ENCODE peak calls at places on chromosomes 3 and 15, in seven cellular contexts. G is H9, W is mesenchymal stem cell, P is mesendoderm, H is H1, B is trophoblast cell, Z is neuronal stem cell. V is an unnamed sample.
A peak's percentile ranks its signal among the peaks of the same experiment; 100 is the strongest.

GRCh38 chr3:149547954-149548728 is 73.6 kb downstream of the TM4SF4 start:
- DNase-seq in G (no peak), W (peak; percentile 92), P (peak; percentile 82), H (no peak), B (peak; percentile 37), Z (no peak), V (peak; percentile 90)

GRCh38 chr15:63736287-63736686 is 97.5 kb downstream of the HERC1 start:
- DNase-seq in G (no peak), W (no peak), P (no peak), H (no peak), B (no peak), Z (no peak), V (no peak)

GRCh38 chr15:34644061-34644460 is 60.6 kb upstream of the GOLGA8B start:
- DNase-seq in G (no peak), W (peak; percentile 69), P (peak; percentile 12), H (no peak), B (no peak), Z (no peak), V (peak; percentile 98)

GRCh38 chr15:58538901-58539300 is 107.1 kb downstream of the LIPC start:
- DNase-seq in G (no peak), W (no peak), P (no peak), H (no peak), B (peak; percentile 34), Z (no peak), V (no peak)

GRCh38 chr3:53252105-53252946 is 3.5 kb downstream of the TKT start:
- DNase-seq in G (no peak), W (peak; percentile 76), P (peak; percentile 72), H (no peak), B (no peak), Z (no peak), V (no peak)

GRCh38 chr3:152176241-152176640 is 92.5 kb upstream of the MBNL1 start:
- DNase-seq in G (no peak), W (no peak), P (no peak), H (no peak), B (peak; percentile 55), Z (no peak), V (peak; percentile 31)

GRCh38 chr3:68306571-68306970 is 625.8 kb downstream of the TAFA4 start:
- DNase-seq in G (peak; percentile 32), W (peak; percentile 8), P (peak; percentile 71), H (peak; percentile 50), B (peak; percentile 46), Z (peak; percentile 63), V (no peak)

GRCh38 chr3:129389572-129389937 is 38.9 kb downstream of the EFCAB12 start:
- DNase-seq in G (no peak), W (peak; percentile 10), P (no peak), H (no peak), B (no peak), Z (no peak), V (peak; percentile 19)

GRCh38 chr3:171335559-171335958 is 124.6 kb downstream of the TNIK start:
- DNase-seq in G (no peak), W (no peak), P (no peak), H (no peak), B (no peak), Z (no peak), V (no peak)

GRCh38 chr3:115022214-115022613 is 124.9 kb downstream of the ZBTB20 start:
- DNase-seq in G (no peak), W (no peak), P (no peak), H (no peak), B (no peak), Z (no peak), V (peak; percentile 0)

GRCh38 chr15:62067448-62068044 is 769 bp downstream of the C2CD4A start:
- DNase-seq in G (peak; percentile 50), W (peak; percentile 30), P (peak; percentile 21), H (peak; percentile 70), B (peak; percentile 48), Z (peak; percentile 20), V (no peak)

GRCh38 chr3:129461461-129462146 is 21.6 kb downstream of the IFT122 start:
- DNase-seq in G (no peak), W (peak; percentile 86), P (no peak), H (no peak), B (peak; percentile 94), Z (no peak), V (peak; percentile 64)

GRCh38 chr3:67459796-67460195 is 194.6 kb downstream of the SUCLG2 start:
- DNase-seq in G (no peak), W (peak; percentile 60), P (no peak), H (no peak), B (no peak), Z (no peak), V (peak; percentile 85)

GRCh38 chr3:5017953-5018531 is 38.8 kb downstream of the BHLHE40 start:
- DNase-seq in G (no peak), W (no peak), P (peak; percentile 86), H (no peak), B (no peak), Z (no peak), V (no peak)

GRCh38 chr3:37400945-37401344 is 226.6 kb upstream of the LRRFIP2 start:
- DNase-seq in G (no peak), W (no peak), P (no peak), H (no peak), B (no peak), Z (no peak), V (no peak)

GRCh38 chr3:160435747-160436146 is 13.8 kb downstream of the TRIM59 start:
- DNase-seq in G (no peak), W (no peak), P (no peak), H (no peak), B (no peak), Z (no peak), V (no peak)

GRCh38 chr3:178336336-178336735 is 199.9 kb upstream of the KCNMB2 start:
- DNase-seq in G (no peak), W (no peak), P (no peak), H (no peak), B (no peak), Z (no peak), V (no peak)

GRCh38 chr3:172357850-172358754 is 90.2 kb downstream of the GHSR start:
- DNase-seq in G (no peak), W (no peak), P (no peak), H (no peak), B (no peak), Z (no peak), V (peak; percentile 24)

GRCh38 chr3:63863150-63864007 is at the start of the genes ATXN7 and THOC7:
- DNase-seq in G (peak; percentile 64), W (peak; percentile 74), P (peak; percentile 74), H (peak; percentile 80), B (peak; percentile 68), Z (peak; percentile 67), V (peak; percentile 38)

GRCh38 chr15:78749831-78750230 is 61.4 kb downstream of the ADAMTS7 start:
- DNase-seq in G (no peak), W (no peak), P (no peak), H (peak; percentile 35), B (no peak), Z (no peak), V (no peak)

GRCh38 chr3:131630117-131630516 is 127.3 kb upstream of the MRPL3 start:
- DNase-seq in G (no peak), W (no peak), P (peak; percentile 7), H (no peak), B (no peak), Z (no peak), V (no peak)

GRCh38 chr3:120425877-120426276 is 24.9 kb downstream of the FSTL1 start:
- DNase-seq in G (no peak), W (peak; percentile 48), P (no peak), H (no peak), B (no peak), Z (no peak), V (peak; percentile 91)

GRCh38 chr3:177618873-177619771 is 421.8 kb upstream of the TBL1XR1 start:
- DNase-seq in G (no peak), W (no peak), P (no peak), H (no peak), B (no peak), Z (no peak), V (peak; percentile 72)

GRCh38 chr3:197874653-197875052 is 75.3 kb upstream of the RPL35A start:
- DNase-seq in G (no peak), W (no peak), P (no peak), H (no peak), B (no peak), Z (no peak), V (no peak)
- H3K79me1 ChIP-seq in G (no peaks in the 10 kb centered on the region), W (peaks cover 15% of the 10 kb centered on the region), P (no peaks in the 10 kb centered on the region), H (no peaks in the 10 kb centered on the region), B (no peaks in the 10 kb centered on the region), Z (no peaks in the 10 kb centered on the region), V (no peaks in the 10 kb centered on the region)

DNA sequence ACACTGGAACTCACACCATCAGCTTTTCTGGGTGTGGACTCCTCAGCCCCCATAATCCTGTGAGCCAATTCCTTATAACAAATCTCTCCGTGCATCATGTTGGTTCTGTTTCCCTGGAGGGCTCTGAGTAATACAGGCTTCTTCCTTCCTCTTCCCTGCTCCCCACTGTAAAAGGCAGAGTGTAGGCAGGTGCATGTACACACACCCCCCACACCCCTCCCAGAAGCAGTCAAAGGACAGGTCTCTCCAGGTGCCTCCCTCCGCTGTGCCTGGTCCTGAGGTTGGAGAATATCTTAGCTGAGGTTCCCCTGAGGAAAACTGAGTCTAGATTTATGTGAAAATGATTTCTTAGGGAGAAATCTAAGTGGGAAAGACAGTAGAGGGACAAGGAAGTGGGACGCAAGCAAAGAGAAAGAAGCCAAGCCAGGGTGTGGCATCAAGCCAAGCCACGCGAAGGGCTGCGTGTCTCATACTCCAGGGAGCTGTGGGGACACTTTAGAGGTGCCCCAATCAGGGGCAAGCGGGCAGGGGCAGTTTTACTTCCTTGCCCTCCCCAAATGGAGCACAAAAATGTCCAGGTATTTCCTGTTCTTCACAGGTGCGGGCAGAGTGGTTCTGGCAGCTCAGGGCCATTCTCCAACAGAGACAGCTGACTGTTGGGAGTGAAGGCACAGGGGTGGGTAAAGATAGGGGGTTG is 86.6 kb downstream of the HMG20A start:
- DNase-seq in G (no peak), W (no peak), P (no peak), H (no peak), B (peak; percentile 24), Z (no peak), V (no peak)
- H3K79me1 ChIP-seq in G (no peaks in the 10 kb centered on the region), W (no peaks in the 10 kb centered on the region), P (no peaks in the 10 kb centered on the region), H (no peaks in the 10 kb centered on the region), B (peaks cover 18% of the 10 kb centered on the region), Z (peaks cover 3% of the 10 kb centered on the region), V (no peaks in the 10 kb centered on the region)

DNA sequence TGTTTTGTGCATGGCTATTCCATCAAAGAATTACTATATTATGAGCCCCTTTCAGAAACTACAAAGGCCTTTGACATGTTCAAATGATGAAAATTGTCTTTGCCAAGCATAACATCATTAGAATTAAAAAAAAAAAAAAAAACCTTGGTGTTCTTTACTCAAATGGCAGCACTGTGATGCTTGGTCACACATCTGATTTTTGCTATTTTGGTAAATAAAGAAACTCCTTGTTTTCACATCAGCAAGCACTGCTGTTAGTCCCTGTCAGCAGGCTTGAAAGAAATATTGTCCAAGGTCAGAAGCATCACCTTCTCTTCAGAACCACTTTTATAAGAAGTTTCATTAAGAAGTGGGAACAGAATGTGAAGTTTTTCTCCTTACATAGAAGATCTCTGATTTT is 537.3 kb downstream of the MFSD1 start:
- DNase-seq in G (no peak), W (no peak), P (no peak), H (no peak), B (no peak), Z (no peak), V (no peak)
- H3K79me1 ChIP-seq in G (no peaks in the 10 kb centered on the region), W (no peaks in the 10 kb centered on the region), P (no peaks in the 10 kb centered on the region), H (no peaks in the 10 kb centered on the region), B (no peaks in the 10 kb centered on the region), Z (no peaks in the 10 kb centered on the region), V (no peaks in the 10 kb centered on the region)

GRCh38 chr3:58631742-58632141 is 34.8 kb downstream of the FAM3D start:
- DNase-seq in G (no peak), W (no peak), P (no peak), H (no peak), B (peak; percentile 5), Z (no peak), V (no peak)
- H3K79me1 ChIP-seq in G (no peaks in the 10 kb centered on the region), W (no peaks in the 10 kb centered on the region), P (no peaks in the 10 kb centered on the region), H (no peaks in the 10 kb centered on the region), B (no peaks in the 10 kb centered on the region), Z (no peaks in the 10 kb centered on the region), V (no peaks in the 10 kb centered on the region)

V was measured in IMR-90.